ENCODE peak calls at places on chromosomes 1 and 21, in four cellular contexts. One of them, this sample, is unnamed.

GRCh38 chr1:95084317-95085176 is 11.8 kb upstream of the ALG14 start:
- DNase-seq in posterior cingulate gyrus: no peak
- DNase-seq in CD8-positive, alpha-beta T cell: peak; percentile 19
- DNase-seq in esophagus squamous epithelium: no peak
- DNase-seq in this sample: peak; percentile 8

GRCh38 chr1:151887028-151887427 is 22.3 kb downstream of the THEM4 start:
- DNase-seq in posterior cingulate gyrus: no peak
- DNase-seq in CD8-positive, alpha-beta T cell: no peak
- DNase-seq in esophagus squamous epithelium: no peak
- DNase-seq in this sample: peak; percentile 59

GRCh38 chr1:221118176-221118937 is 239.1 kb downstream of the HLX start:
- DNase-seq in posterior cingulate gyrus: no peak
- DNase-seq in CD8-positive, alpha-beta T cell: no peak
- DNase-seq in esophagus squamous epithelium: no peak
- DNase-seq in this sample: no peak

GRCh38 chr1:78831731-78832360 is 174.7 kb downstream of the ADGRL4 start:
- DNase-seq in posterior cingulate gyrus: no peak
- DNase-seq in CD8-positive, alpha-beta T cell: no peak
- DNase-seq in esophagus squamous epithelium: no peak
- DNase-seq in this sample: peak; percentile 97

GRCh38 chr1:223249854-223250631 is 107.0 kb upstream of the TLR5 start:
- DNase-seq in posterior cingulate gyrus: no peak
- DNase-seq in CD8-positive, alpha-beta T cell: no peak
- DNase-seq in esophagus squamous epithelium: no peak
- DNase-seq in this sample: no peak

GRCh38 chr1:70156529-70157120 is 48.8 kb downstream of the LRRC40 start:
- DNase-seq in posterior cingulate gyrus: no peak
- DNase-seq in CD8-positive, alpha-beta T cell: no peak
- DNase-seq in esophagus squamous epithelium: no peak
- DNase-seq in this sample: peak; percentile 66

GRCh38 chr1:36885537-36886441 is 148.5 kb downstream of the GRIK3 start:
- DNase-seq in posterior cingulate gyrus: no peak
- DNase-seq in CD8-positive, alpha-beta T cell: no peak
- DNase-seq in esophagus squamous epithelium: no peak
- DNase-seq in this sample: no peak

GRCh38 chr1:9270290-9270900 is 22.3 kb upstream of the SPSB1 start:
- DNase-seq in posterior cingulate gyrus: peak; percentile 72
- DNase-seq in CD8-positive, alpha-beta T cell: no peak
- DNase-seq in esophagus squamous epithelium: no peak
- DNase-seq in this sample: no peak

GRCh38 chr21:42218836-42219605 is at the start of gene ABCG1:
- DNase-seq in posterior cingulate gyrus: peak; percentile 90
- DNase-seq in CD8-positive, alpha-beta T cell: peak; percentile 73
- DNase-seq in esophagus squamous epithelium: no peak
- DNase-seq in this sample: no peak

GRCh38 chr1:6322161-6322560 is 61.3 kb upstream of the GPR153 start:
- DNase-seq in posterior cingulate gyrus: no peak
- DNase-seq in CD8-positive, alpha-beta T cell: no peak
- DNase-seq in esophagus squamous epithelium: no peak
- DNase-seq in this sample: no peak

GRCh38 chr1:205571747-205572146 is 60.1 kb downstream of the ELK4 start:
- DNase-seq in posterior cingulate gyrus: no peak
- DNase-seq in CD8-positive, alpha-beta T cell: no peak
- DNase-seq in esophagus squamous epithelium: no peak
- DNase-seq in this sample: no peak

GRCh38 chr1:107862064-107862463 is 102.9 kb downstream of the VAV3 start:
- DNase-seq in posterior cingulate gyrus: no peak
- DNase-seq in CD8-positive, alpha-beta T cell: no peak
- DNase-seq in esophagus squamous epithelium: no peak
- DNase-seq in this sample: no peak

GRCh38 chr1:154430903-154431302 is 25.8 kb downstream of the IL6R start:
- DNase-seq in posterior cingulate gyrus: no peak
- DNase-seq in CD8-positive, alpha-beta T cell: no peak
- DNase-seq in esophagus squamous epithelium: no peak
- DNase-seq in this sample: no peak

GRCh38 chr1:20136249-20136648 is 2.9 kb upstream of the PLA2G2F start:
- DNase-seq in posterior cingulate gyrus: no peak
- DNase-seq in CD8-positive, alpha-beta T cell: no peak
- DNase-seq in esophagus squamous epithelium: no peak
- DNase-seq in this sample: no peak

GRCh38 chr1:62384276-62385005 is 52.4 kb upstream of the USP1 start:
- DNase-seq in posterior cingulate gyrus: no peak
- DNase-seq in CD8-positive, alpha-beta T cell: no peak
- DNase-seq in esophagus squamous epithelium: no peak
- DNase-seq in this sample: peak; percentile 58

GRCh38 chr1:55280731-55281130 is 65.6 kb upstream of the USP24 start:
- DNase-seq in posterior cingulate gyrus: no peak
- DNase-seq in CD8-positive, alpha-beta T cell: no peak
- DNase-seq in esophagus squamous epithelium: no peak
- DNase-seq in this sample: peak; percentile 19

GRCh38 chr21:18801468-18801867 is 397.9 kb upstream of the TMPRSS15 start:
- DNase-seq in posterior cingulate gyrus: no peak
- DNase-seq in CD8-positive, alpha-beta T cell: no peak
- DNase-seq in esophagus squamous epithelium: no peak
- DNase-seq in this sample: no peak

GRCh38 chr1:175077356-175078030 is 9.9 kb downstream of the TNN start:
- DNase-seq in posterior cingulate gyrus: no peak
- DNase-seq in CD8-positive, alpha-beta T cell: no peak
- DNase-seq in esophagus squamous epithelium: no peak
- DNase-seq in this sample: no peak

GRCh38 chr1:155320252-155320651 is 442 bp upstream of the RUSC1 start:
- DNase-seq in posterior cingulate gyrus: no peak
- DNase-seq in CD8-positive, alpha-beta T cell: no peak
- DNase-seq in esophagus squamous epithelium: no peak
- DNase-seq in this sample: no peak

GRCh38 chr1:183646780-183647179 is 6.3 kb downstream of the APOBEC4 start:
- DNase-seq in posterior cingulate gyrus: no peak
- DNase-seq in CD8-positive, alpha-beta T cell: no peak
- DNase-seq in esophagus squamous epithelium: no peak
- DNase-seq in this sample: no peak

GRCh38 chr1:38781872-38782617 is 77.5 kb downstream of the RRAGC start:
- DNase-seq in posterior cingulate gyrus: no peak
- DNase-seq in CD8-positive, alpha-beta T cell: no peak
- DNase-seq in esophagus squamous epithelium: no peak
- DNase-seq in this sample: no peak

GRCh38 chr1:4939266-4939665 is 284.9 kb downstream of the AJAP1 start:
- DNase-seq in posterior cingulate gyrus: no peak
- DNase-seq in CD8-positive, alpha-beta T cell: no peak
- DNase-seq in esophagus squamous epithelium: no peak
- DNase-seq in this sample: no peak

GRCh38 chr1:172613294-172613693 is 45.6 kb upstream of the FASLG start:
- DNase-seq in posterior cingulate gyrus: no peak
- DNase-seq in CD8-positive, alpha-beta T cell: no peak
- DNase-seq in esophagus squamous epithelium: no peak
- DNase-seq in this sample: peak; percentile 34

GRCh38 chr1:237975903-237976302 is 85.2 kb upstream of the ZP4 start:
- DNase-seq in posterior cingulate gyrus: no peak
- DNase-seq in CD8-positive, alpha-beta T cell: no peak
- DNase-seq in esophagus squamous epithelium: no peak
- DNase-seq in this sample: no peak

GRCh38 chr1:22018583-22019559 is 17.4 kb downstream of the CELA3A start:
- DNase-seq in posterior cingulate gyrus: peak; percentile 24
- DNase-seq in CD8-positive, alpha-beta T cell: peak; percentile 76
- DNase-seq in esophagus squamous epithelium: no peak
- DNase-seq in this sample: peak; percentile 89

GRCh38 chr1:52364235-52364839 is 1.7 kb downstream of the CC2D1B start:
- DNase-seq in posterior cingulate gyrus: no peak
- DNase-seq in CD8-positive, alpha-beta T cell: no peak
- DNase-seq in esophagus squamous epithelium: no peak
- DNase-seq in this sample: no peak

GRCh38 chr1:231072502-231072901 is 32.4 kb upstream of the FAM89A start:
- DNase-seq in posterior cingulate gyrus: no peak
- DNase-seq in CD8-positive, alpha-beta T cell: no peak
- DNase-seq in esophagus squamous epithelium: no peak
- DNase-seq in this sample: no peak

GRCh38 chr1:159921700-159922498 is 3.4 kb downstream of the TAGLN2 start:
- DNase-seq in posterior cingulate gyrus: no peak
- DNase-seq in CD8-positive, alpha-beta T cell: no peak
- DNase-seq in esophagus squamous epithelium: no peak
- DNase-seq in this sample: no peak

GRCh38 chr1:108884968-108885367 is 8.2 kb downstream of the GPSM2 start:
- DNase-seq in posterior cingulate gyrus: no peak
- DNase-seq in CD8-positive, alpha-beta T cell: no peak
- DNase-seq in esophagus squamous epithelium: no peak
- DNase-seq in this sample: no peak

GRCh38 chr1:31995263-31995662 is 18.4 kb upstream of the KHDRBS1 start:
- DNase-seq in posterior cingulate gyrus: no peak
- DNase-seq in CD8-positive, alpha-beta T cell: no peak
- DNase-seq in esophagus squamous epithelium: no peak
- DNase-seq in this sample: no peak